ENCODE peak calls at places on chromosome 12, in nine cellular contexts. E is vagina, I is ovary, K is testis, V is esophagus muscularis mucosa, A is HepG2, W is K562, H is body of pancreas, J is breast epithelium. Z is an unnamed sample.

GRCh38 chr12:12724421-12725085 is 7.4 kb downstream of the CDKN1B start:
- DNase-seq in E (no peak), I (no peak), K (no peak), V (no peak), A (no peak), W (peak; percentile 34), H (no peak), J (no peak), Z (no peak)

GRCh38 chr12:90058721-90059120 is 350.1 kb upstream of the ATP2B1 start:
- DNase-seq in E (no peak), I (no peak), K (peak; percentile 32), V (no peak), A (no peak), W (no peak), H (peak; percentile 3), J (no peak), Z (no peak)

GRCh38 chr12:69338120-69338859 is 9.9 kb upstream of the LYZ start:
- DNase-seq in E (no peak), I (no peak), K (no peak), V (no peak), A (peak; percentile 77), W (no peak), H (no peak), J (no peak), Z (no peak)

GRCh38 chr12:3352230-3352629 is 138.8 kb upstream of the PRMT8 start:
- DNase-seq in E (no peak), I (no peak), K (no peak), V (no peak), A (no peak), W (no peak), H (no peak), J (no peak), Z (no peak)

GRCh38 chr12:127174881-127175280 is 1092.1 kb upstream of the TMEM132C start:
- DNase-seq in E (peak; percentile 22), I (no peak), K (no peak), V (no peak), A (no peak), W (no peak), H (no peak), J (no peak), Z (no peak)

GRCh38 chr12:116832353-116832752 is 48.9 kb downstream of the HRK start:
- DNase-seq in E (no peak), I (no peak), K (no peak), V (no peak), A (no peak), W (no peak), H (no peak), J (no peak), Z (no peak)

GRCh38 chr12:6822461-6823135 is 977 bp downstream of the GPR162 start:
- DNase-seq in E (no peak), I (no peak), K (no peak), V (no peak), A (no peak), W (no peak), H (no peak), J (no peak), Z (no peak)

GRCh38 chr12:129257526-129257925 is 404.2 kb downstream of the GLT1D1 start:
- DNase-seq in E (no peak), I (no peak), K (no peak), V (peak; percentile 83), A (no peak), W (no peak), H (no peak), J (no peak), Z (no peak)

GRCh38 chr12:1054103-1054838 is 63.2 kb downstream of the ERC1 start:
- DNase-seq in E (no peak), I (no peak), K (peak; percentile 60), V (no peak), A (peak; percentile 94), W (no peak), H (no peak), J (no peak), Z (no peak)

GRCh38 chr12:6249580-6249979 is 49.4 kb downstream of the CD9 start:
- DNase-seq in E (no peak), I (no peak), K (no peak), V (no peak), A (no peak), W (no peak), H (no peak), J (no peak), Z (no peak)

GRCh38 chr12:106907411-106907810 is 48.3 kb upstream of the TMEM263 start:
- DNase-seq in E (no peak), I (no peak), K (no peak), V (no peak), A (no peak), W (no peak), H (no peak), J (no peak), Z (no peak)

GRCh38 chr12:12086331-12086730 is 15.6 kb downstream of the BCL2L14 start:
- DNase-seq in E (no peak), I (no peak), K (no peak), V (no peak), A (no peak), W (no peak), H (no peak), J (no peak), Z (no peak)

GRCh38 chr12:70571705-70572269 is 65.4 kb downstream of the PTPRB start:
- DNase-seq in E (no peak), I (no peak), K (no peak), V (no peak), A (peak; percentile 50), W (no peak), H (no peak), J (no peak), Z (no peak)

GRCh38 chr12:52867636-52868035 is 18.8 kb upstream of the KRT78 start:
- DNase-seq in E (no peak), I (no peak), K (no peak), V (no peak), A (no peak), W (peak; percentile 17), H (peak; percentile 65), J (no peak), Z (peak; percentile 42)

GRCh38 chr12:58541300-58541690 is 379.0 kb downstream of the LRIG3 start:
- DNase-seq in E (no peak), I (no peak), K (no peak), V (no peak), A (no peak), W (no peak), H (no peak), J (no peak), Z (no peak)

GRCh38 chr12:115572440-115572839 is 705.1 kb downstream of the MED13L start:
- DNase-seq in E (no peak), I (no peak), K (no peak), V (no peak), A (no peak), W (no peak), H (peak; percentile 11), J (no peak), Z (no peak)

GRCh38 chr12:27523305-27523641 is 733 bp upstream of the PPFIBP1 start:
- DNase-seq in E (no peak), I (no peak), K (no peak), V (no peak), A (no peak), W (peak; percentile 7), H (no peak), J (no peak), Z (no peak)

GRCh38 chr12:27525373-27525772 is 1.4 kb downstream of the PPFIBP1 start:
- DNase-seq in E (no peak), I (no peak), K (peak; percentile 16), V (no peak), A (no peak), W (no peak), H (no peak), J (no peak), Z (no peak)

GRCh38 chr12:27523642-27524488 is at the start of gene PPFIBP1:
- DNase-seq in E (peak; percentile 99), I (peak; percentile 99), K (peak; percentile 99), V (peak; percentile 100), A (peak; percentile 96), W (peak; percentile 100), H (peak; percentile 99), J (peak; percentile 100), Z (peak; percentile 99)

GRCh38 chr12:27524489-27524835 is 456 bp downstream of the PPFIBP1 start:
- DNase-seq in E (no peak), I (no peak), K (no peak), V (no peak), A (no peak), W (no peak), H (no peak), J (no peak), Z (no peak)

GRCh38 chr12:27524839-27525238 is 833 bp downstream of the PPFIBP1 start:
- DNase-seq in E (no peak), I (no peak), K (peak; percentile 49), V (no peak), A (no peak), W (no peak), H (no peak), J (no peak), Z (peak; percentile 35)
- TF ChIP-seq CTCF in E (no peak), I (peak; percentile 19), K (no peak), V (no peak), A (no peak), W (no peak), H (no peak), J (peak; percentile 8), Z (no peak)

GRCh38 chr12:124143726-124144125 is 151.2 kb upstream of the RFLNA start:
- DNase-seq in E (no peak), I (no peak), K (no peak), V (no peak), A (no peak), W (no peak), H (no peak), J (no peak), Z (no peak)
- H3K36me3 ChIP-seq in E (no peaks in the 10 kb centered on the region), I (no peaks in the 10 kb centered on the region), K (no peaks in the 10 kb centered on the region), V (no peaks in the 10 kb centered on the region), A (no peaks in the 10 kb centered on the region), W (no peaks in the 10 kb centered on the region), H (no peaks in the 10 kb centered on the region), J (no peaks in the 10 kb centered on the region), Z (no peaks in the 10 kb centered on the region)

DNA sequence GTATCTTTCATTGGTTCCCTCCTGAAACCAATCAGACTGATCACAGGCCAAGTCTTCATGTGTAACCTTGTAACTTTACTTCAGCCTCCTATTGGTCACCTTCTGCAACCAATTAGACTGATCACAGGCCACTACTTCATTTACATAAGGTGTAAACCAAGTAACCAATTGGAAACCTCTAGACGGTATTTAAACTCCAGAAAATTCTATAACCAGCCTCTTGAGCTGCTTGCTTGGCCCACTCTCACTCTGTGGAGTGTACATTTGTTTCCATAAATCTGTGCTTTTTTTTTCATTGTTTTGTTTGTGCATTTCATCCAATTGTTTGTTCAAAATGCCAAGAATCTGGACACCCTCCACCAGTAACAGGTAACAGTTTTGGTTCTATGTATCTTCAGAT is 47.5 kb downstream of the EIF2S3B start:
- DNase-seq in E (no peak), I (no peak), K (no peak), V (no peak), A (no peak), W (no peak), H (no peak), J (no peak), Z (no peak)
- TF ChIP-seq POLR2A in E (no peak), I (no peak), K (no peak), V (no peak), A (no peak), W (no peak), H (no peak), J (no peak), Z (no peak)

DNA sequence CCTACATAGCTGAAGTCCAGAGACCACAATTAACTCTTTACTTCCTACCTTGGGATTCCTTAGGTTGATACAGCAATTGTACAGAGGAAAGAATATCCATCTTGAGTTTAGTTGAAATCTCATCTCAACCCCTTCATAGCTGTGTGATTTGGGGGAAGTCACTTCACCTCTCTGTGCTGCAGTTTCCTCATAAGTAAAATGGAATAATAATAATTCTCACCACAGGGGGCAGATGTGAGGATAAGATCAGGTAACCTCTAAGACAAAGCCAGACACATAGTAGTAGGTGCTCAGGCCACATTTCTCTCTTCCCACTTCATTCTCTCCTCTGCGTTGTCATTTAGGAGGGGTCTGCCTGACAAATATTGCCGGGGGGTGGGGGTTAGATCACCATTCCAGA is 6.7 kb downstream of the FOXN4 start:
- DNase-seq in E (no peak), I (no peak), K (no peak), V (no peak), A (no peak), W (peak; percentile 54), H (no peak), J (no peak), Z (no peak)
- TF ChIP-seq CTCF in E (no peak), I (no peak), K (peak; percentile 10), V (no peak), A (peak; percentile 14), W (peak; percentile 14), H (no peak), J (no peak), Z (no peak)

Z was measured in tibial nerve.